ENCODE peak calls at places on chromosomes 2 and 18, in ten cellular contexts. P is GM12865; I is AG09309; E is stimulated activated CD4-positive, alpha-beta T cell treated with anti-CD3 and anti-CD28 coated beads, Interleukin-4, amount 100 ng/mL, for 24 hours; C is type B pancreatic cell; Q is activated naive CD4-positive, alpha-beta T cell treated with anti-CD3 and anti-CD28 coated beads, Interleukin-2, amount 10 ng/mL, durations not matched to agents 7 days and 5 days; J is AG10803; G is fibroblast of the aortic adventitia; Y is IMR-90; S is LHCN-M2. F is an unnamed sample.

GRCh38 chr2:1150724-1151511 is 200.3 kb downstream of the SNTG2 start:
- DNase-seq in C (no peak), J (no peak), Y (no peak), G (no peak), I (no peak), P (no peak), E (no peak), S (no peak), Q (no peak), F (no peak)

GRCh38 chr2:64838817-64839216 is 150.4 kb upstream of the SLC1A4 start:
- DNase-seq in I (peak; percentile 93), Q (no peak), Y (peak; percentile 91), G (peak; percentile 91), P (no peak), C (no peak), E (no peak), J (peak; percentile 96), S (peak; percentile 97), F (no peak)

GRCh38 chr2:158753561-158754302 is 41.4 kb upstream of the DAPL1 start:
- DNase-seq in G (peak; percentile 79), C (no peak), Y (peak; percentile 68), Q (peak; percentile 39), I (peak; percentile 39), E (peak; percentile 31), J (peak; percentile 68), S (peak; percentile 64), P (peak; percentile 67), F (peak; percentile 63)

GRCh38 chr2:68653538-68653982 is 10.2 kb downstream of the PROKR1 start:
- DNase-seq in Q (peak; percentile 61), G (peak; percentile 79), Y (peak; percentile 85), S (peak; percentile 81), P (peak; percentile 69), E (peak; percentile 53), C (no peak), J (no peak), I (no peak), F (no peak)

GRCh38 chr2:128732976-128733431 is 414.3 kb upstream of the HS6ST1 start:
- DNase-seq in P (peak; percentile 67), G (peak; percentile 79), J (peak; percentile 95), C (no peak), I (peak; percentile 86), S (peak; percentile 1), Y (peak; percentile 82), E (no peak), Q (no peak), F (no peak)

GRCh38 chr18:27844416-27844792 is 332.5 kb downstream of the CDH2 start:
- DNase-seq in C (no peak), G (no peak), E (no peak), I (peak; percentile 52), S (peak; percentile 81), Y (peak; percentile 22), J (peak; percentile 55), P (no peak), Q (no peak), F (no peak)

GRCh38 chr2:236744316-236745105 is 174.9 kb downstream of the ACKR3 start:
- DNase-seq in E (no peak), S (peak; percentile 94), C (no peak), Y (peak; percentile 74), J (peak; percentile 100), Q (no peak), P (no peak), I (peak; percentile 98), G (peak; percentile 99), F (no peak)

GRCh38 chr2:31263636-31264190 is 29.8 kb downstream of the EHD3 start:
- DNase-seq in I (no peak), C (no peak), Q (no peak), P (no peak), G (no peak), J (no peak), E (no peak), S (no peak), Y (no peak), F (no peak)

GRCh38 chr2:1707771-1708351 is 36.5 kb downstream of the PXDN start:
- DNase-seq in J (peak; percentile 87), E (no peak), P (no peak), I (no peak), C (no peak), Q (no peak), G (peak; percentile 98), S (peak; percentile 84), Y (peak; percentile 90), F (peak; percentile 82)

GRCh38 chr18:45978084-45978483 is 11.0 kb upstream of the EPG5 start:
- DNase-seq in S (peak; percentile 31), P (peak; percentile 18), E (no peak), I (no peak), Y (no peak), Q (no peak), G (no peak), J (no peak), C (no peak), F (peak; percentile 88)

GRCh38 chr18:33735428-33735827 is 157.4 kb downstream of the ASXL3 start:
- DNase-seq in J (no peak), P (no peak), E (no peak), Y (no peak), I (no peak), C (no peak), G (no peak), Q (no peak), S (no peak), F (no peak)

GRCh38 chr2:240453461-240454030 is 18.1 kb downstream of the GPC1 start:
- DNase-seq in Y (no peak), Q (no peak), S (no peak), E (no peak), P (no peak), J (no peak), G (no peak), C (no peak), I (no peak), F (no peak)

GRCh38 chr2:240069846-240070245 is 16.5 kb upstream of the OR6B3 start:
- DNase-seq in S (no peak), J (no peak), P (no peak), Y (no peak), G (no peak), E (no peak), C (no peak), Q (no peak), I (no peak), F (no peak)

GRCh38 chr2:172079416-172079815 is 5.9 kb upstream of the DLX1 start:
- DNase-seq in S (no peak), Y (no peak), G (no peak), E (no peak), Q (no peak), J (no peak), I (no peak), C (no peak), P (no peak), F (no peak)

GRCh38 chr18:24976502-24976901 is 375.5 kb downstream of the ZNF521 start:
- DNase-seq in C (no peak), E (no peak), Y (no peak), I (no peak), J (no peak), Q (no peak), G (no peak), S (no peak), P (no peak), F (no peak)

GRCh38 chr2:142472382-142472781 is 341.6 kb upstream of the LRP1B start:
- DNase-seq in P (no peak), G (no peak), Q (no peak), C (no peak), J (no peak), E (no peak), Y (no peak), I (no peak), S (no peak), F (no peak)

GRCh38 chr2:105406221-105406620 is 7.4 kb upstream of the FHL2 start:
- DNase-seq in I (peak; percentile 75), G (peak; percentile 98), P (no peak), S (peak; percentile 71), E (no peak), J (peak; percentile 82), Q (no peak), C (no peak), Y (peak; percentile 87), F (no peak)

GRCh38 chr2:232876071-232876977 is 6.3 kb downstream of the SNORC start:
- DNase-seq in P (peak; percentile 56), S (no peak), I (no peak), C (no peak), Q (peak; percentile 59), E (no peak), G (no peak), Y (no peak), J (no peak), F (no peak)

GRCh38 chr18:43396266-43396665 is 119.0 kb upstream of the SYT4 start:
- DNase-seq in G (peak; percentile 20), I (no peak), C (no peak), Q (no peak), Y (no peak), S (peak; percentile 20), J (no peak), E (no peak), P (no peak), F (no peak)

GRCh38 chr2:103459302-103459701 is 697.5 kb downstream of the TMEM182 start:
- DNase-seq in E (no peak), J (no peak), S (no peak), P (no peak), C (no peak), Q (no peak), I (no peak), G (no peak), Y (no peak), F (no peak)

GRCh38 chr2:217853301-217853881 is 149.4 kb downstream of the TNS1 start:
- DNase-seq in C (no peak), I (peak; percentile 46), E (no peak), Q (no peak), J (peak; percentile 90), S (peak; percentile 87), P (no peak), G (peak; percentile 88), Y (peak; percentile 69), F (no peak)

GRCh38 chr18:69845588-69846506 is 101.8 kb downstream of the CD226 start:
- DNase-seq in Q (no peak), P (no peak), E (no peak), S (peak; percentile 18), C (no peak), G (peak; percentile 66), Y (peak; percentile 62), I (no peak), J (peak; percentile 6), F (no peak)

GRCh38 chr18:9495916-9496540 is 20.7 kb downstream of the RALBP1 start:
- DNase-seq in G (no peak), Q (no peak), S (no peak), I (no peak), J (no peak), Y (no peak), E (no peak), C (no peak), P (no peak), F (no peak)

GRCh38 chr2:12261993-12262680 is 454.6 kb upstream of the TRIB2 start:
- DNase-seq in Q (no peak), P (no peak), G (no peak), Y (peak; percentile 39), J (peak; percentile 3), E (no peak), I (no peak), S (peak; percentile 70), C (no peak), F (no peak)

GRCh38 chr2:152587187-152587947 is 129.9 kb downstream of the PRPF40A start:
- DNase-seq in C (no peak), Y (peak; percentile 74), S (peak; percentile 43), I (no peak), E (no peak), P (no peak), J (peak; percentile 45), Q (no peak), G (peak; percentile 33), F (no peak)

GRCh38 chr2:240295256-240296103 is 140.0 kb upstream of the GPC1 start:
- DNase-seq in S (no peak), C (no peak), Q (no peak), P (no peak), Y (no peak), G (no peak), I (no peak), J (no peak), E (no peak), F (no peak)

F was measured in H9.